ENCODE peak calls at places on chromosomes 11 and 22, in four cellular contexts. W is mesendoderm, N is H1, K is H9. X is an unnamed sample.
A peak's percentile ranks its signal among the peaks of the same experiment; 100 is the strongest.

GRCh38 chr11:129785383-129786111 is 30.1 kb upstream of the TMEM45B start:
- DNase-seq in W (peak; percentile 23), N (no peak), K (no peak), X (peak; percentile 1)

GRCh38 chr22:38205261-38206128 is 3.7 kb downstream of the MAFF start:
- DNase-seq in W (no peak), N (no peak), K (peak; percentile 23), X (peak; percentile 79)

GRCh38 chr22:31286360-31287255 is 5.7 kb downstream of the PIK3IP1 start:
- DNase-seq in W (no peak), N (no peak), K (no peak), X (no peak)

GRCh38 chr11:96110302-96110701 is 186.4 kb upstream of the MTMR2 start:
- DNase-seq in W (no peak), N (no peak), K (no peak), X (no peak)

GRCh38 chr22:39207141-39208012 is 37.4 kb downstream of the PDGFB start:
- DNase-seq in W (no peak), N (no peak), K (peak; percentile 33), X (peak; percentile 11)

GRCh38 chr11:45918331-45918941 is 759 bp upstream of the PEX16 start:
- DNase-seq in W (peak; percentile 73), N (peak; percentile 86), K (peak; percentile 85), X (peak; percentile 64)

GRCh38 chr22:27810566-27810965 is 9.0 kb upstream of the MN1 start:
- DNase-seq in W (peak; percentile 80), N (no peak), K (no peak), X (peak; percentile 68)

GRCh38 chr11:46281374-46281831 is 3.9 kb downstream of the CREB3L1 start:
- DNase-seq in W (peak; percentile 46), N (peak; percentile 54), K (no peak), X (peak; percentile 44)

GRCh38 chr11:128409476-128409875 is 177.9 kb downstream of the ETS1 start:
- DNase-seq in W (no peak), N (no peak), K (no peak), X (peak; percentile 94)

GRCh38 chr11:1572200-1573076 is at the start of gene DUSP8:
- DNase-seq in W (peak; percentile 83), N (peak; percentile 88), K (peak; percentile 75), X (peak; percentile 84)

GRCh38 chr11:75924966-75925784 is 110.2 kb downstream of the UVRAG start:
- DNase-seq in W (no peak), N (no peak), K (no peak), X (no peak)

GRCh38 chr22:20299736-20300136 is 20.1 kb downstream of the DGCR6L start:
- DNase-seq in W (no peak), N (no peak), K (no peak), X (peak; percentile 28)

GRCh38 chr11:123219066-123219697 is 24.1 kb upstream of the CLMP start:
- DNase-seq in W (no peak), N (no peak), K (no peak), X (peak; percentile 86)

GRCh38 chr11:23865341-23865975 is 631.4 kb upstream of the LUZP2 start:
- DNase-seq in W (no peak), N (no peak), K (no peak), X (peak; percentile 23)

GRCh38 chr11:69377029-69377952 is 83.3 kb downstream of the MYEOV start:
- DNase-seq in W (no peak), N (no peak), K (no peak), X (no peak)

GRCh38 chr11:27718853-27719574 is 18.8 kb upstream of the BDNF start:
- DNase-seq in W (peak; percentile 91), N (peak; percentile 79), K (peak; percentile 72), X (peak; percentile 65)

GRCh38 chr22:32721328-32722180 is 80.0 kb upstream of the TIMP3 start:
- DNase-seq in W (no peak), N (no peak), K (no peak), X (no peak)

GRCh38 chr11:2989551-2989950 is 2.6 kb downstream of the NAP1L4 start:
- DNase-seq in W (no peak), N (no peak), K (no peak), X (no peak)

GRCh38 chr22:37303821-37304274 is 21.5 kb downstream of the CYTH4 start:
- DNase-seq in W (no peak), N (no peak), K (no peak), X (peak; percentile 95)

GRCh38 chr11:75490221-75491181 is 35.2 kb downstream of the GDPD5 start:
- DNase-seq in W (peak; percentile 92), N (peak; percentile 62), K (peak; percentile 73), X (peak; percentile 32)

GRCh38 chr11:61635304-61635703 is 44.9 kb upstream of the DAGLA start:
- DNase-seq in W (no peak), N (no peak), K (no peak), X (no peak)

GRCh38 chr11:29956076-29956556 is 60.7 kb downstream of the KCNA4 start:
- DNase-seq in W (no peak), N (no peak), K (no peak), X (no peak)
- H4K5ac ChIP-seq in W (no peak overlapping the region), N (no peak overlapping the region), K (no peak overlapping the region), X (no peak overlapping the region)

GRCh38 chr11:73949246-73949645 is 1.6 kb upstream of the DNAJB13 start:
- DNase-seq in W (no peak), N (no peak), K (no peak), X (no peak)

GRCh38 chr11:73949912-73950311 is 914 bp upstream of the DNAJB13 start:
- DNase-seq in W (no peak), N (no peak), K (no peak), X (no peak)

GRCh38 chr11:73950869-73951710 is at the start of gene DNAJB13:
- DNase-seq in W (peak; percentile 92), N (peak; percentile 86), K (peak; percentile 79), X (peak; percentile 60)

GRCh38 chr11:73946798-73947458 is 3.9 kb upstream of the DNAJB13 start:
- DNase-seq in W (no peak), N (no peak), K (no peak), X (no peak)

DNA sequence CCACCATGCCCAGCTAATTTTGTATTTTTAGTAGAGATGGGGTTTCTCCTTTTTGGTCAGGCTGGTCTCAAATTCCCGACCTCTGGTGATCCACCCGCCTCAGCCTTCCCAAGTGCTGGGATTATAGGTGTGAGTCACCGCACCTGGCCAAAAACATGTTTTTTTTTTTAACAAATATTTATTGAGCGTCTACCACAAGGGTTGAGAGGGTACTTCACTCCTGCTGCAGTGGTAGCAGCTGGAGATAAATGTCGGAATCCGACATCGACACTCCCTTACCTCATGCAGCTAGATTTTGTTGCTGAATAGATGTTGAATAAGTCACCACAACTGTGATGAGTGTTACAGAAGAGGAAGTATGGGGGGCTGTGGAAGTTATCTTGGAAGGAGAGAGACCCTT is 971 bp downstream of the DNAJB13 start:
- DNase-seq in W (no peak), N (no peak), K (no peak), X (peak; percentile 59)
- H2BK5ac ChIP-seq in W (no peak overlapping the region), N (no peak overlapping the region), K (no peak overlapping the region), X (no peak overlapping the region)

GRCh38 chr11:112398798-112399197 is 138.1 kb upstream of the PLET1 start:
- DNase-seq in W (no peak), N (no peak), K (no peak), X (no peak)
- H4K5ac ChIP-seq in W (no peak overlapping the region), N (no peak overlapping the region), K (no peak overlapping the region), X (no peak overlapping the region)

GRCh38 chr22:45977551-45978274 is 751 bp upstream of the WNT7B start:
- DNase-seq in W (peak; percentile 40), N (peak; percentile 72), K (peak; percentile 68), X (peak; percentile 22)

GRCh38 chr22:45975266-45976161 is 1.4 kb downstream of the WNT7B start:
- DNase-seq in W (peak; percentile 40), N (no peak), K (no peak), X (no peak)

GRCh38 chr22:45978275-45978713 is 1.3 kb upstream of the WNT7B start:
- DNase-seq in W (no peak), N (no peak), K (no peak), X (no peak)

GRCh38 chr22:45976351-45977002 is 485 bp downstream of the WNT7B start:
- DNase-seq in W (no peak), N (no peak), K (no peak), X (no peak)

DNA sequence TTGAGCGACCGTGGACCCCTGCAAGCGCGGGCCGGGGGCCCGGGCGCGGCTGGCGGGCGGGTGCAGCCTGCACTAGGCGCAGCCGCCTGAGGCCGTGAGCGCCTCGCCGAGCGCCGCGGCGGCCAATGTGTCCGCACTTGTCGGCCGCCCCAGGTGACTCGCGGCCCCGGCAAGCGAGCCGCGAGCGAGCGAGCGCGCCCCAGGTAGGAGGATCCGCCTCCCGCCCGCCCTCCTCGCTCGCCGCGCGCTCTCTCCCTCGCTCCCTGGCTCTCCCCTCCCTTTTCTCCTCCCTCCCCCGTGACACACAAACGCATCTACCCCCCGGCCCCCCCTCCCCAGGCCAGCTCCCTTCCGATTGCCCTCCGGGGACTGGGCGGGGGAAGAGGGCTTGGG is at the start of gene WNT7B:
- DNase-seq in W (peak; percentile 36), N (no peak), K (no peak), X (no peak)
- H2BK5ac ChIP-seq in W (no peak within 1 kb of the TSS), N (peak within 1 kb of the TSS; percentile 52), K (no peak within 1 kb of the TSS), X (no peak within 1 kb of the TSS)

GRCh38 chr11:17459211-17459610 is 17.4 kb downstream of the ABCC8 start:
- DNase-seq in W (no peak), N (no peak), K (no peak), X (no peak)
- H4K5ac ChIP-seq in W (no peak overlapping the region), N (no peak overlapping the region), K (no peak overlapping the region), X (no peak overlapping the region)

GRCh38 chr22:41525450-41526225 is 18.6 kb downstream of the POLR3H start:
- DNase-seq in W (no peak), N (no peak), K (no peak), X (no peak)
- H2BK5ac ChIP-seq in W (no peak overlapping the region), N (peak overlapping the region; percentile 21), K (no peak overlapping the region), X (peak overlapping the region; percentile 82)

GRCh38 chr22:46762238-46763050 is at the start of gene TBC1D22A:
- DNase-seq in W (peak; percentile 97), N (peak; percentile 94), K (peak; percentile 94), X (peak; percentile 92)

GRCh38 chr22:46763051-46763705 is 728 bp downstream of the TBC1D22A start:
- DNase-seq in W (peak; percentile 30), N (no peak), K (no peak), X (peak; percentile 7)

GRCh38 chr22:46758867-46759290 is 3.6 kb upstream of the TBC1D22A start:
- DNase-seq in W (peak; percentile 96), N (peak; percentile 71), K (peak; percentile 74), X (peak; percentile 63)

GRCh38 chr22:46761539-46762237 is 762 bp upstream of the TBC1D22A start:
- DNase-seq in W (peak; percentile 44), N (no peak), K (no peak), X (peak; percentile 9)

DNA sequence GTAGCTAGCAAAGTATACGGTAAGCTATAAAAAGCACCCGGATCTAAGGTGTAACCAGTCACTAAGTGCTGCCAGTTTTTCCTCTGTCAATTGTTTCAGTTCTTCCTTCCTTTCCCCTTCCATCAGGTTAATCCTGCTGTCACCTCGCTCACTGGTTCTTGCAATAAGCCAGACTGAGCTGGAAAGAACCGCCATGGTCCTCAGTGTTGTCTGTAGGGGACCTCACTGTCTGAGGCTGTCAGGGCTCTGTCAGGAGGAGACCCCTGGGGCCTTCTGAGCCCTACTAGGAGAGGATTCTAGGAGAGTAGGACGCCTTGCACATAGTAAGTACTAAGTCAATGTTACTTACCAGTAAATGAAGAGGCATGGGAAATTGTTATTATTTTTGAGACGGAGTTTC is 1.4 kb upstream of the TBC1D22A start:
- DNase-seq in W (no peak), N (no peak), K (no peak), X (no peak)
- H4K5ac ChIP-seq in W (no peak overlapping the region), N (no peak overlapping the region), K (no peak overlapping the region), X (no peak overlapping the region)

X was measured in IMR-90.